ENCODE peak calls at places on chromosomes 16 and 17, in four cellular contexts. One of them, this sample, is unnamed.

GRCh38 chr17:43021739-43022512 is at the start of gene VAT1:
- DNase-seq in fibroblast of villous mesenchyme: peak; percentile 80
- DNase-seq in heart right ventricle: peak; percentile 86
- DNase-seq in spleen: peak; percentile 94
- DNase-seq in this sample: peak; percentile 70

GRCh38 chr16:28826141-28826540 is 3.3 kb downstream of the ATXN2L start:
- DNase-seq in fibroblast of villous mesenchyme: no peak
- DNase-seq in heart right ventricle: no peak
- DNase-seq in spleen: no peak
- DNase-seq in this sample: no peak

GRCh38 chr16:3164121-3164991 is 23.6 kb upstream of the OR1F1 start:
- DNase-seq in fibroblast of villous mesenchyme: no peak
- DNase-seq in heart right ventricle: no peak
- DNase-seq in spleen: peak; percentile 63
- DNase-seq in this sample: no peak

GRCh38 chr17:61489719-61490490 is 37.7 kb downstream of the TBX4 start:
- DNase-seq in fibroblast of villous mesenchyme: no peak
- DNase-seq in heart right ventricle: no peak
- DNase-seq in spleen: peak; percentile 58
- DNase-seq in this sample: no peak

GRCh38 chr17:80125656-80126448 is 21.1 kb downstream of the EIF4A3 start:
- DNase-seq in fibroblast of villous mesenchyme: peak; percentile 49
- DNase-seq in heart right ventricle: no peak
- DNase-seq in spleen: no peak
- DNase-seq in this sample: no peak

GRCh38 chr16:25996052-25996451 is 304.3 kb downstream of the HS3ST4 start:
- DNase-seq in fibroblast of villous mesenchyme: no peak
- DNase-seq in heart right ventricle: no peak
- DNase-seq in spleen: no peak
- DNase-seq in this sample: no peak

GRCh38 chr17:69757794-69758430 is 317.1 kb upstream of the KCNJ16 start:
- DNase-seq in fibroblast of villous mesenchyme: peak; percentile 94
- DNase-seq in heart right ventricle: no peak
- DNase-seq in spleen: no peak
- DNase-seq in this sample: no peak

GRCh38 chr16:50467559-50467942 is 80.6 kb upstream of the NKD1 start:
- DNase-seq in fibroblast of villous mesenchyme: no peak
- DNase-seq in heart right ventricle: no peak
- DNase-seq in spleen: no peak
- DNase-seq in this sample: no peak

GRCh38 chr16:17437142-17437720 is 33.5 kb downstream of the XYLT1 start:
- DNase-seq in fibroblast of villous mesenchyme: no peak
- DNase-seq in heart right ventricle: no peak
- DNase-seq in spleen: no peak
- DNase-seq in this sample: no peak

GRCh38 chr17:77724876-77725615 is 233.5 kb upstream of the TNRC6C start:
- DNase-seq in fibroblast of villous mesenchyme: no peak
- DNase-seq in heart right ventricle: no peak
- DNase-seq in spleen: no peak
- DNase-seq in this sample: no peak

GRCh38 chr17:75850928-75851692 is 4.0 kb downstream of the WBP2 start:
- DNase-seq in fibroblast of villous mesenchyme: no peak
- DNase-seq in heart right ventricle: no peak
- DNase-seq in spleen: no peak
- DNase-seq in this sample: no peak

GRCh38 chr16:11563493-11564040 is 23.2 kb downstream of the LITAF start:
- DNase-seq in fibroblast of villous mesenchyme: no peak
- DNase-seq in heart right ventricle: no peak
- DNase-seq in spleen: no peak
- DNase-seq in this sample: no peak

GRCh38 chr17:49742256-49742655 is 21.7 kb downstream of the FAM117A start:
- DNase-seq in fibroblast of villous mesenchyme: peak; percentile 61
- DNase-seq in heart right ventricle: no peak
- DNase-seq in spleen: no peak
- DNase-seq in this sample: no peak

GRCh38 chr17:59796785-59797205 is 89.3 kb downstream of the VMP1 start:
- DNase-seq in fibroblast of villous mesenchyme: peak; percentile 84
- DNase-seq in heart right ventricle: no peak
- DNase-seq in spleen: no peak
- DNase-seq in this sample: no peak

DNA sequence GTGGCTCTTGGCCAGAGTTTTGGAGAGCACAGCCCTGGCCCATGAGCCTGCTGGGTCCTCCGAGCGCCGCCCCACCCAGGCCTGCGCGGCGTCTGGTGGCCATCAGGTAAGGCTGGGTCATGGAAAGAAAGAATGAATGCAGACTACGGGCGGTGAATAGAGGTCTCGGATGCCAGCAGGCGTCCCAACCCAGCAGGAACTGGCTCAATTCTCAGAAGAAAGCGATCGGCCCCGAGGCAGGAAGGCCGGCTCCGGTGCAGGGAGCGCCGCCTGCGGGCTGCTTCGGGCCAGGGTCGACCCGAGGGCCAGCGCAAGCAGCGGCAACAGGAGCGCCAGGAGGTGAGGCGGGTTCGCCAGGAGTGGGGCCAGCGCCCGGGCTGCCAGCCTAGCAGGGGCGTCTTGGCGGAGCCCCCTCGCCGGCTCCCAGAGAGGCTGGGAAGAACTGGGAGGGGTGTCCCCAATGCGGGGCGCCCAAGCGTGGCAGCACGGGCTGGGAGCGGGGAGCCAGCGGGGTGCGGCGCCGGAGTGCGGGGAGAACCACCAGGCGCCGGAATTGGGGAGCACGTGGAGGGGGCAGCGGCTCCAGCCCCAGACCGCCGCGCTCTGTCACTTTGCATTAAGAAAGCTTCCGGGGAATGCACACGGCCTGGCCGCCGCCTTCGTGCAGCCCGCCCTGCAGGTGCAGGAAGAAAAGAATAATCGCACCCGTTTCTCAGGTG is 7.1 kb upstream of the TMC5 start:
- DNase-seq in fibroblast of villous mesenchyme: peak; percentile 5
- DNase-seq in heart right ventricle: peak; percentile 9
- DNase-seq in spleen: peak; percentile 73
- DNase-seq in this sample: peak; percentile 45
- TF ChIP-seq CTCF in fibroblast of villous mesenchyme: peak; percentile 44
- TF ChIP-seq CTCF in heart right ventricle: no peak
- TF ChIP-seq CTCF in spleen: no peak
- TF ChIP-seq CTCF in this sample: peak; percentile 50

GRCh38 chr16:70254965-70255286 is 3.2 kb upstream of the EXOSC6 start:
- DNase-seq in fibroblast of villous mesenchyme: no peak
- DNase-seq in heart right ventricle: no peak
- DNase-seq in spleen: no peak
- DNase-seq in this sample: no peak
- TF ChIP-seq CTCF in fibroblast of villous mesenchyme: no peak
- TF ChIP-seq CTCF in heart right ventricle: no peak
- TF ChIP-seq CTCF in spleen: no peak
- TF ChIP-seq CTCF in this sample: no peak

DNA sequence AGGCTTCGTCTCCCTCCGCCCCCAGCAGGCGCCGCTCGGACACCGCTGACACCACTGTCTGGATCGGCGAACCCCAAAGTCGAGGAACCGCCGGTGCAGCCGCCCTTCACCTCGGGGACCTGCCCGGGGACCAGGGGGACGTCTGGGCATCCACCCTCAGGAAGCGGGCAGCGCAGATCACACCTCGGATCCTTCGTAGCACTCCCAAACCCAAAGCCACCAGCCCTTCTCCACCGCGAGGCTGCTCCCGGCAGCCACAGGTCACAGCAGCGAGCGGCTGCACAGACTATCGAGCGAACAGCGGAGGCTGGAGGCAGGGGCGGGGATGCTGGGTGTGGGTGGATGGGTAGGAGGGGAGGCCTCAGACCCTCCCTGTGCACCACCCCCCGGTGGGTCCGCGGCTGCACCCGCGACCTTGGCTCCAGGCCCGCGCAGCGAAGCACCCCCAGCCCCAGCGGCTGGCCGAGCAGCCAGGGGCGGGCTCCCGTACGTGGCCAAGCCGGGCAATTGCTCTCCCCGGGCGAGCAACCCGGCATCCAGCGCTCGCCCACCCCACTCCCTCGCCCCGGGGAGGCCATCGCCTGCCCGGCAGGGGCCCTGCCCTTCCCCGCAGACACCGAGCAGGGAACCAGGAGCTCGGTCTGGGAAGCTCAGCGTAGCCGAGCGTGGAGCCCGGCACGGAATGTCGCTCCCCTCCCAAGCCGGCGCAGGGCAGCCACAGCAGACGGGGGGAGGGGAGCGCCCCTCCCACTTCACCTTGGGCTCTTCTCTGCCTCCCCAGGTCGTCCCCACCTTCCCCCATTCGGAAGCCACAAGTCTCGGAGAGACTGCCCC is 1.0 kb downstream of the SDK2 start:
- DNase-seq in fibroblast of villous mesenchyme: no peak
- DNase-seq in heart right ventricle: peak; percentile 34
- DNase-seq in spleen: peak; percentile 88
- DNase-seq in this sample: peak; percentile 41
- TF ChIP-seq CTCF in fibroblast of villous mesenchyme: peak; percentile 18
- TF ChIP-seq CTCF in heart right ventricle: no peak
- TF ChIP-seq CTCF in spleen: no peak
- TF ChIP-seq CTCF in this sample: peak; percentile 40

GRCh38 chr17:31541559-31541958 is 150.1 kb downstream of the RAB11FIP4 start:
- DNase-seq in fibroblast of villous mesenchyme: no peak
- DNase-seq in heart right ventricle: no peak
- DNase-seq in spleen: peak; percentile 68
- DNase-seq in this sample: no peak
- TF ChIP-seq CTCF in fibroblast of villous mesenchyme: no peak
- TF ChIP-seq CTCF in heart right ventricle: no peak
- TF ChIP-seq CTCF in spleen: no peak
- TF ChIP-seq CTCF in this sample: no peak

DNA sequence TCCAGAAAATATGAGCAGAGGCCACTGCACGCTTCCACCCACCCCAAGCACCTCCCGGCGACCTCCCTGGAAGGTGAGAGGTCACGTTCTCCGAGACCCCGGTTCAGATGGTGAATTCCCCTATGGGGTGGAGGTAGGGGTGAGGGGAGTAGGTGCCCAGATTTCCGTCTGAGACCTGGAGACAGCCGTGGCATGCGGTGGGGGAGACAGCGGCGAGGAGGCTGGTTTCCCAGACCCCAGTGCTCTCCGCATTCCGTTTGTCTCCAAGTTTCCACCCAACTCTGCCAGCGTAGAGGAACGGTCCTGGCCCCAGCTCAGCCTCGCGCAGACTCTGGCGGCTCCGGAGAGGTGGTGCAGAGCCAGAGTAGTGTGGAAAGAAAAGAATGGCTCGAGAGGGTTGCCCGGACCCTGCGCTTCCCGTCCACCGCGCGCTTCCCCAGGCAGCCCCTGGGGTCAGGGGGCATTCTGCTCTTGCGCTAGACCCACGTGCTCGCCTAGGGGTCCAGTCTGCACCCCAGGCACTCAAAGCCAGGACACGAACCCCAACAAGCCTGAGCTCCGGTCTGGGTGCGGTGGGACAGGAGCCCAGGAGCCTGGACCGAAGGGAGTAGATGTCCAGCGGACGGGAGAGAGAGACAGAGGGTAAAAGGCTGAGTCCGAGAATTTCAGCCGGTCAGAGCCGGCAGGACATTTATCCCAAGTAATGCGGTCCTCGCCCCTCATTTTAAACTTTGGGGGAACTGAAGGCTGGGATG is 3.9 kb downstream of the PMP22 start:
- DNase-seq in fibroblast of villous mesenchyme: peak; percentile 59
- DNase-seq in heart right ventricle: peak; percentile 66
- DNase-seq in spleen: peak; percentile 44
- DNase-seq in this sample: peak; percentile 47
- TF ChIP-seq CTCF in fibroblast of villous mesenchyme: peak; percentile 31
- TF ChIP-seq CTCF in heart right ventricle: peak; percentile 10
- TF ChIP-seq CTCF in spleen: no peak
- TF ChIP-seq CTCF in this sample: peak; percentile 22

DNA sequence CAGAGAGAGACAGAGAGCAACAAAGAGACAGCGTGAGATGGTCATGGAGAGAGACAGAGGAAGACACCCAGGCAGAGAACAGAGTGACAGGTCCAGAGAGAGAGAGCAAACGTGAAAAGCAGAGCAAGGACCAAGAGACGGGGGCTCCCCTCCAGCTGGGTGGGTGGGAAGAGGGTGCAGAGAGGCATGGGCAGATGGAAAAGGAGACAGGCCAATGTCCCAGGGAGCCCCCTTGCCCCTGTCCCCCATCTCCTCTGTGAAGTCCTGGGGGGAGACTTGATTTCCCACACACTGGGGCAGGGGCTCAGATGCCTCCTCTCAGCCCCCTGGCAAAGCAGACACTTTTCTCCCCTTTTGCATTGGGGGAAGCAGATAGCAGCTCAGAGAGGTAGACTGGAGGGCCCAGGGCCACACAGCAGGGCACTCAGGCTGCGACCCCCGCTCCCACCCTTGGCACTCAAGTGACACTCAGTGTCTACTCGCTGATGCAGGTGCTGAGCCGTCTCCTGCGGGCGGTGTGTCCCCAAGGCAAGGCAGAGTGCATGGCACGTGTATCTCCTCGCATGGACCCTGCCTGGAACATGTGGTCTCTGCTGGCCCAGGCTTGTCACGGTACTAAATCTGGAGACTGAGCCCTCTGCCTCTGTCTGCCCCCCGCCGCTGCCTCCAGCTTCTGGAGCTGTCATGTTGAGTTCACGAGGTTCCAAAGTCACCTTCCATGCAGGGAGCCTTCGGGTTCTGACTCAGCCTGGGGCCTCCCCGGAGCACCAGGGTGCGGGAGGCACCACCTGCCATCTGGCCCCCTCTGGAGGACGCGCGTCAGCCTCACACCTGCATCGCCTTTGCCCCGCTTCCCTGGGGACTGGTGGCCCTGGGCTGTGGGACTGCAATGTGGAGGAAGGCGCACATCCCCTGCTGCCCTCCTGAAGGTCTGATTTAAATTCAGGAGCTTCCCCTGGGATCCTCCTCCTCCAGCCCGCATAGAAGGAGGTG is 215.9 kb upstream of the GSE1 start:
- DNase-seq in fibroblast of villous mesenchyme: no peak
- DNase-seq in heart right ventricle: peak; percentile 14
- DNase-seq in spleen: peak; percentile 66
- DNase-seq in this sample: no peak
- TF ChIP-seq CTCF in fibroblast of villous mesenchyme: no peak
- TF ChIP-seq CTCF in heart right ventricle: no peak
- TF ChIP-seq CTCF in spleen: no peak
- TF ChIP-seq CTCF in this sample: no peak